ENCODE peak calls at places on chromosome 15, in seven cellular contexts. One of them, this sample, is unnamed.

GRCh38 chr15:74542192-74543042 is 1.4 kb downstream of the ARID3B start:
- DNase-seq in H9: no peak
- DNase-seq in NCI-H1092 treated with DMSO at 0.1 percent for 48 hours: no peak
- DNase-seq in CD8-positive, alpha-beta memory T cell: no peak
- DNase-seq in OCI-LY7: no peak
- DNase-seq in spleen: no peak
- DNase-seq in SW 1271: no peak
- DNase-seq in this sample: no peak

GRCh38 chr15:74793135-74794028 is 11.5 kb downstream of the CSK start:
- DNase-seq in H9: no peak
- DNase-seq in NCI-H1092 treated with DMSO at 0.1 percent for 48 hours: no peak
- DNase-seq in CD8-positive, alpha-beta memory T cell: peak
- DNase-seq in OCI-LY7: peak
- DNase-seq in spleen: peak
- DNase-seq in SW 1271: no peak
- DNase-seq in this sample: no peak

GRCh38 chr15:70609919-70610318 is 153.4 kb downstream of the UACA start:
- DNase-seq in H9: no peak
- DNase-seq in NCI-H1092 treated with DMSO at 0.1 percent for 48 hours: no peak
- DNase-seq in CD8-positive, alpha-beta memory T cell: no peak
- DNase-seq in OCI-LY7: no peak
- DNase-seq in spleen: no peak
- DNase-seq in SW 1271: no peak
- DNase-seq in this sample: no peak

GRCh38 chr15:68228143-68228970 is 1.2 kb downstream of the CLN6 start:
- DNase-seq in H9: no peak
- DNase-seq in NCI-H1092 treated with DMSO at 0.1 percent for 48 hours: no peak
- DNase-seq in CD8-positive, alpha-beta memory T cell: no peak
- DNase-seq in OCI-LY7: peak
- DNase-seq in spleen: no peak
- DNase-seq in SW 1271: no peak
- DNase-seq in this sample: no peak

GRCh38 chr15:60935130-60935529 is 294.0 kb downstream of the RORA start:
- DNase-seq in H9: no peak
- DNase-seq in NCI-H1092 treated with DMSO at 0.1 percent for 48 hours: peak
- DNase-seq in CD8-positive, alpha-beta memory T cell: no peak
- DNase-seq in OCI-LY7: no peak
- DNase-seq in spleen: no peak
- DNase-seq in SW 1271: no peak
- DNase-seq in this sample: no peak

GRCh38 chr15:31464216-31465082 is 137.8 kb downstream of the KLF13 start:
- DNase-seq in H9: no peak
- DNase-seq in NCI-H1092 treated with DMSO at 0.1 percent for 48 hours: no peak
- DNase-seq in CD8-positive, alpha-beta memory T cell: no peak
- DNase-seq in OCI-LY7: peak
- DNase-seq in spleen: peak
- DNase-seq in SW 1271: no peak
- DNase-seq in this sample: no peak

GRCh38 chr15:71802770-71803169 is 7.6 kb upstream of the NR2E3 start:
- DNase-seq in H9: peak
- DNase-seq in NCI-H1092 treated with DMSO at 0.1 percent for 48 hours: no peak
- DNase-seq in CD8-positive, alpha-beta memory T cell: no peak
- DNase-seq in OCI-LY7: no peak
- DNase-seq in spleen: no peak
- DNase-seq in SW 1271: no peak
- DNase-seq in this sample: no peak

GRCh38 chr15:60695713-60696522 is 217.0 kb upstream of the ICE2 start:
- DNase-seq in H9: no peak
- DNase-seq in NCI-H1092 treated with DMSO at 0.1 percent for 48 hours: no peak
- DNase-seq in CD8-positive, alpha-beta memory T cell: peak
- DNase-seq in OCI-LY7: no peak
- DNase-seq in spleen: no peak
- DNase-seq in SW 1271: no peak
- DNase-seq in this sample: no peak

GRCh38 chr15:42375941-42376340 is 16.6 kb downstream of the CAPN3 start:
- DNase-seq in H9: no peak
- DNase-seq in NCI-H1092 treated with DMSO at 0.1 percent for 48 hours: no peak
- DNase-seq in CD8-positive, alpha-beta memory T cell: no peak
- DNase-seq in OCI-LY7: no peak
- DNase-seq in spleen: no peak
- DNase-seq in SW 1271: no peak
- DNase-seq in this sample: no peak

GRCh38 chr15:74963213-74963612 is 6.6 kb upstream of the RPP25 start:
- DNase-seq in H9: no peak
- DNase-seq in NCI-H1092 treated with DMSO at 0.1 percent for 48 hours: no peak
- DNase-seq in CD8-positive, alpha-beta memory T cell: no peak
- DNase-seq in OCI-LY7: no peak
- DNase-seq in spleen: no peak
- DNase-seq in SW 1271: no peak
- DNase-seq in this sample: no peak

GRCh38 chr15:55649058-55649423 is 60.9 kb upstream of the PYGO1 start:
- DNase-seq in H9: no peak
- DNase-seq in NCI-H1092 treated with DMSO at 0.1 percent for 48 hours: no peak
- DNase-seq in CD8-positive, alpha-beta memory T cell: no peak
- DNase-seq in OCI-LY7: no peak
- DNase-seq in spleen: no peak
- DNase-seq in SW 1271: peak
- DNase-seq in this sample: no peak

GRCh38 chr15:52162876-52163275 is 28.3 kb downstream of the GNB5 start:
- DNase-seq in H9: no peak
- DNase-seq in NCI-H1092 treated with DMSO at 0.1 percent for 48 hours: no peak
- DNase-seq in CD8-positive, alpha-beta memory T cell: no peak
- DNase-seq in OCI-LY7: no peak
- DNase-seq in spleen: no peak
- DNase-seq in SW 1271: no peak
- DNase-seq in this sample: no peak

GRCh38 chr15:61327019-61327631 is 98.0 kb upstream of the RORA start:
- DNase-seq in H9: no peak
- DNase-seq in NCI-H1092 treated with DMSO at 0.1 percent for 48 hours: peak
- DNase-seq in CD8-positive, alpha-beta memory T cell: no peak
- DNase-seq in OCI-LY7: no peak
- DNase-seq in spleen: no peak
- DNase-seq in SW 1271: no peak
- DNase-seq in this sample: no peak

GRCh38 chr15:53962646-53963561 is 15.3 kb upstream of the UNC13C start:
- DNase-seq in H9: peak
- DNase-seq in NCI-H1092 treated with DMSO at 0.1 percent for 48 hours: peak
- DNase-seq in CD8-positive, alpha-beta memory T cell: no peak
- DNase-seq in OCI-LY7: peak
- DNase-seq in spleen: no peak
- DNase-seq in SW 1271: no peak
- DNase-seq in this sample: no peak

GRCh38 chr15:68391084-68391483 is 40.9 kb downstream of the ITGA11 start:
- DNase-seq in H9: peak
- DNase-seq in NCI-H1092 treated with DMSO at 0.1 percent for 48 hours: no peak
- DNase-seq in CD8-positive, alpha-beta memory T cell: no peak
- DNase-seq in OCI-LY7: no peak
- DNase-seq in spleen: no peak
- DNase-seq in SW 1271: no peak
- DNase-seq in this sample: no peak

GRCh38 chr15:37101634-37102314 is 1.4 kb upstream of the MEIS2 start:
- DNase-seq in H9: peak
- DNase-seq in NCI-H1092 treated with DMSO at 0.1 percent for 48 hours: peak
- DNase-seq in CD8-positive, alpha-beta memory T cell: no peak
- DNase-seq in OCI-LY7: peak
- DNase-seq in spleen: peak
- DNase-seq in SW 1271: peak
- DNase-seq in this sample: peak

GRCh38 chr15:81071130-81071529 is 62.9 kb upstream of the CFAP161 start:
- DNase-seq in H9: no peak
- DNase-seq in NCI-H1092 treated with DMSO at 0.1 percent for 48 hours: no peak
- DNase-seq in CD8-positive, alpha-beta memory T cell: no peak
- DNase-seq in OCI-LY7: no peak
- DNase-seq in spleen: no peak
- DNase-seq in SW 1271: no peak
- DNase-seq in this sample: no peak

GRCh38 chr15:69300129-69300588 is 1.4 kb downstream of the PAQR5 start:
- DNase-seq in H9: peak
- DNase-seq in NCI-H1092 treated with DMSO at 0.1 percent for 48 hours: no peak
- DNase-seq in CD8-positive, alpha-beta memory T cell: no peak
- DNase-seq in OCI-LY7: no peak
- DNase-seq in spleen: no peak
- DNase-seq in SW 1271: no peak
- DNase-seq in this sample: no peak